ENCODE peak calls at places on chromosomes 7 and 10, in six cellular contexts. One of them, this sample, is unnamed.
A peak's percentile ranks its signal among the peaks of the same experiment; 100 is the strongest.

GRCh38 chr7:38013246-38013645 is 92.8 kb downstream of the EPDR1 start:
- DNase-seq in GM23338: no peak
- DNase-seq in PC-3: no peak
- DNase-seq in hepatocyte: no peak
- DNase-seq in GM23248: no peak
- DNase-seq in neural progenitor cell: no peak
- DNase-seq in this sample: no peak

GRCh38 chr7:139328375-139328774 is 12.8 kb upstream of the FMC1 start:
- DNase-seq in PC-3: peak; percentile 78
- DNase-seq in GM23248: peak; percentile 91
- DNase-seq in hepatocyte: no peak
- DNase-seq in GM23338: no peak
- DNase-seq in neural progenitor cell: no peak
- DNase-seq in this sample: no peak

GRCh38 chr7:36393826-36394225 is 4.2 kb downstream of the ANLN start:
- DNase-seq in GM23248: no peak
- DNase-seq in GM23338: peak; percentile 8
- DNase-seq in hepatocyte: no peak
- DNase-seq in PC-3: no peak
- DNase-seq in neural progenitor cell: no peak
- DNase-seq in this sample: peak; percentile 15

GRCh38 chr10:132632091-132632561 is 94.5 kb downstream of the INPP5A start:
- DNase-seq in PC-3: no peak
- DNase-seq in GM23338: no peak
- DNase-seq in neural progenitor cell: no peak
- DNase-seq in hepatocyte: no peak
- DNase-seq in GM23248: no peak
- DNase-seq in this sample: no peak

GRCh38 chr10:119406888-119407777 is 135.4 kb downstream of the RGS10 start:
- DNase-seq in neural progenitor cell: no peak
- DNase-seq in GM23338: no peak
- DNase-seq in PC-3: no peak
- DNase-seq in GM23248: no peak
- DNase-seq in hepatocyte: no peak
- DNase-seq in this sample: peak; percentile 46

GRCh38 chr7:155257482-155258232 is 40.0 kb upstream of the INSIG1 start:
- DNase-seq in hepatocyte: no peak
- DNase-seq in PC-3: peak; percentile 38
- DNase-seq in GM23248: peak; percentile 89
- DNase-seq in GM23338: no peak
- DNase-seq in neural progenitor cell: no peak
- DNase-seq in this sample: no peak

GRCh38 chr7:121138262-121138933 is 149.9 kb downstream of the CPED1 start:
- DNase-seq in hepatocyte: no peak
- DNase-seq in neural progenitor cell: no peak
- DNase-seq in PC-3: no peak
- DNase-seq in GM23248: no peak
- DNase-seq in GM23338: peak; percentile 11
- DNase-seq in this sample: peak; percentile 76

GRCh38 chr10:74875966-74876365 is 49.6 kb downstream of the KAT6B start:
- DNase-seq in GM23248: no peak
- DNase-seq in hepatocyte: no peak
- DNase-seq in PC-3: peak; percentile 99
- DNase-seq in GM23338: no peak
- DNase-seq in neural progenitor cell: no peak
- DNase-seq in this sample: no peak

GRCh38 chr10:4434536-4435071 is 391.4 kb upstream of the AKR1E2 start:
- DNase-seq in PC-3: no peak
- DNase-seq in GM23338: no peak
- DNase-seq in hepatocyte: no peak
- DNase-seq in GM23248: no peak
- DNase-seq in neural progenitor cell: no peak
- DNase-seq in this sample: no peak

GRCh38 chr10:15748137-15748536 is 28.4 kb upstream of the ITGA8 start:
- DNase-seq in PC-3: no peak
- DNase-seq in GM23338: no peak
- DNase-seq in GM23248: no peak
- DNase-seq in neural progenitor cell: no peak
- DNase-seq in hepatocyte: no peak
- DNase-seq in this sample: no peak

GRCh38 chr7:69817096-69817495 is 218.8 kb downstream of the AUTS2 start:
- DNase-seq in PC-3: no peak
- DNase-seq in GM23338: no peak
- DNase-seq in hepatocyte: no peak
- DNase-seq in neural progenitor cell: no peak
- DNase-seq in GM23248: peak; percentile 66
- DNase-seq in this sample: no peak

GRCh38 chr7:128234475-128234874 is 6.6 kb upstream of the LEP start:
- DNase-seq in GM23338: no peak
- DNase-seq in neural progenitor cell: no peak
- DNase-seq in PC-3: no peak
- DNase-seq in hepatocyte: no peak
- DNase-seq in GM23248: no peak
- DNase-seq in this sample: no peak

DNA sequence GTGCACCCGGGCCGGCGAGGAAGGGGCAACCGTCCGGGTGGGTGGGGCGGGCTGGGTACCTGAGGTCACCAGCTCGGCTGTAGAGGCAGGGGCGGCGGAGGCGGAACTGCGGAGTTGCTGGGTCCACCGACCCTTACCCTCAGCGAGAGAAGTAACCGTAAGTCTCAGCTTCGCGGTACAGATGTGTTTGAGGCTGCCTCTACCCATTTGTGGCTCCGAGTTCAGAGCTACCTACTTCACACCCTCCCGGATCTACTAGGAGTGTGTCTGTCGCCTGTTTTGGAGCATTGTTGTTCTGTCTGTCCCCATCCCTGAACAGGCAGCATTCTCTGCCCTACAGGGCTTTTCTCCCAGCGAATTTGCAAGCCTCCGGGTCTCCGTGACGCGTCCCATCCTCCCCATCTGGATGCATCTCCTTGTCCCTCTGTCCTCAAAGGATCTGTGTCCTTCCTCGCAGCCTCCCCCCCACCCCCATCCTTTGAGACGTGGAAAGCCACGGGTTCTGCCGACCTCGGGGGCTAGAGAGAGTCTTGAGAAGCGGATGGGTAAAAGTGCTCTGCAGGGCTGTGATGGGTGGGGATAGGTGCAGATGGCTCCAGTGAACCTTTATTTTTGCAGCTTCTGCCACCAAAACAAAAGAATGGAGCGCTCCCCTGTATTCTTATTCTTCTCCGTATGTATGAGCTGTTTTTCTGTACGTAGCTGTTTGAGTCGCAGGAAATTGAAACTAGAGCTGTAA is 758 bp downstream of the ANKIB1 start:
- DNase-seq in GM23338: peak; percentile 77
- DNase-seq in GM23248: peak; percentile 61
- DNase-seq in neural progenitor cell: peak; percentile 1
- DNase-seq in PC-3: peak; percentile 19
- DNase-seq in hepatocyte: peak; percentile 31
- DNase-seq in this sample: peak; percentile 44
- TF ChIP-seq EZH2phosphoT487 in GM23338: no peak
- TF ChIP-seq EZH2phosphoT487 in GM23248: no peak
- TF ChIP-seq EZH2phosphoT487 in neural progenitor cell: no peak
- TF ChIP-seq EZH2phosphoT487 in PC-3: no peak
- TF ChIP-seq EZH2phosphoT487 in hepatocyte: no peak
- TF ChIP-seq EZH2phosphoT487 in this sample: no peak

DNA sequence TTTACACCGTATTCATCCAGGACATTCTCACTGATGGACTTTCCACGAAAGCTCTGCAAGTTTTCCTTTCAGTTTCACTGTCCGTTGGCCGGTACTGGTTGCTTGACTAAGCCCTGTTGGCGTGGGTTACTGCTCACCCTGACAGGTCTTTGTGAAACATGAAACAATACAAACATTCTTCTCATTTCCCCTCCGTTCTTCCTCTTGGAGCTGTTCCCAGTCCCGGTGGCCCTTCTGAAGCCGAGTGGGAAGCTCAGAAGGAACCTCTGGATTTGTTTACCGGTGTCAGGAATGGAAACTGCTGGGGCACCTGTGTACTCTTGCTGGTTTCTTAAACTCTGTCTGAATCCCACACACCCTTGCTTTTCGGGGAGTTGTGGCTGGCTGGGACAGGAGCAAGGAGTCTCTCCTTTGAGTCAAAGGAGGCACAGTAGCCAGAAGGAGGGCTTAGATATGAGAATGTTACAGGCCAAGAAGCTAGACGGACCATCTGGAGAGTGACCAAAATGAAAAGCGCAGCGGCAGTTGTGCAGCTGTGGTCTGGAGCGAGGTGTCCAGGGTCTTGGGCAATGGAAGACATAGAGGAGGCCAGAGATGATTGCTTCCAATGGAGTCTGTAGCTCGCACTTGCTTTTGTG is 45.7 kb downstream of the LYZL2 start:
- DNase-seq in GM23338: no peak
- DNase-seq in neural progenitor cell: no peak
- DNase-seq in GM23248: peak; percentile 80
- DNase-seq in hepatocyte: peak; percentile 63
- DNase-seq in PC-3: peak; percentile 90
- DNase-seq in this sample: peak; percentile 39
- H3K4me3 ChIP-seq in GM23338: no peak overlapping the region
- H3K4me3 ChIP-seq in neural progenitor cell: no peak overlapping the region
- H3K4me3 ChIP-seq in GM23248: peak overlapping the region; percentile 76
- H3K4me3 ChIP-seq in hepatocyte: no peak overlapping the region
- H3K4me3 ChIP-seq in PC-3: peak overlapping the region; percentile 69
- H3K4me3 ChIP-seq in this sample: peak overlapping the region; percentile 60

GRCh38 chr10:45241865-45242518 is 73.4 kb downstream of the OR13A1 start:
- DNase-seq in neural progenitor cell: no peak
- DNase-seq in PC-3: no peak
- DNase-seq in GM23248: no peak
- DNase-seq in GM23338: peak; percentile 36
- DNase-seq in hepatocyte: no peak
- DNase-seq in this sample: peak; percentile 8
- TF ChIP-seq EZH2phosphoT487 in neural progenitor cell: no peak
- TF ChIP-seq EZH2phosphoT487 in PC-3: no peak
- TF ChIP-seq EZH2phosphoT487 in GM23248: no peak
- TF ChIP-seq EZH2phosphoT487 in GM23338: no peak
- TF ChIP-seq EZH2phosphoT487 in hepatocyte: no peak
- TF ChIP-seq EZH2phosphoT487 in this sample: no peak

GRCh38 chr10:117165557-117166419 is 27.7 kb upstream of the VAX1 start:
- DNase-seq in hepatocyte: peak; percentile 78
- DNase-seq in GM23338: peak; percentile 90
- DNase-seq in neural progenitor cell: peak; percentile 92
- DNase-seq in PC-3: peak; percentile 63
- DNase-seq in GM23248: peak; percentile 77
- DNase-seq in this sample: no peak
- H3K4me3 ChIP-seq in hepatocyte: no peak overlapping the region
- H3K4me3 ChIP-seq in GM23338: peak overlapping the region; percentile 39
- H3K4me3 ChIP-seq in neural progenitor cell: peak overlapping the region; percentile 28
- H3K4me3 ChIP-seq in PC-3: peak overlapping the region; percentile 53
- H3K4me3 ChIP-seq in GM23248: peak overlapping the region; percentile 48
- H3K4me3 ChIP-seq in this sample: no peak overlapping the region

DNA sequence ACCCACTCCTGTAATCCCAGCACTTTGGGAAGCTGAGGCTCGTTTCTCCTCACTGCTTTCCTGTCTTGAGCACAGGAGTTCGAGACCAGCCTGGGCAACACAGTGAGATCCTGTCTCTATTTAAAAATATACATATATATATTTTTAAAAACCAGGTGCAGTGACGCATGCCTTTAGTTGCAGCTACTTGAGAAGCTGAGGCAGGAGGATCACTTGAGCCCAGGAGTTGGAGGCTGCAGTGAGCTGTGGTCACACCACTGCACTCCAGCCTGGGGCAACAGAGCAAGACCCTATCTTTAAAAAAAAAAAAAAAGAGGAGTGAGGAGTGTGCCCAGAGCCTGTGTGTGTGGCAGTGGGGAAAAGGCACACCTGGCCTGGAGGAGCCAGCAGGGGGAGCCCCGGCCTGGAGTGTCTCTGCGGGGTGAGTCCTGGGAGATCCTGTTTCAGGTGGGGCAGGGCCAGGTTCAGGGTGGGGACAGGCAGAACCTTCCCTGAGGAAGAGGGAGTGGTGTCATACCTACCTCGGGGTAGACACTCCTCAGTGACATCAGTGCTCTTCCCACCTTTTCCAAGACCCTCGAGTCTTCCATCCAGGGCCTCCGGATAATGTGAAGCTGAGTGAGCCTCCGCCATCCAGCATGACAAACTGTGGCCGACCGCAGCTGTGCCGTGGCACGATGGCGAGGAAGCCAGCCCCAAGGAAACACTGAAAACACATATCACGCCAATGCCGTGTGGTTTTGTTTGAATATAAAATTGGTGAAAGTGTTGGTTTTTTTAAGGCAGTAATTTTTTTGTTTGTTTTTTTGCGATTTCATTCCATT is 9.0 kb upstream of the ARPC1B start:
- DNase-seq in GM23338: peak; percentile 66
- DNase-seq in PC-3: peak; percentile 49
- DNase-seq in GM23248: peak; percentile 36
- DNase-seq in neural progenitor cell: peak; percentile 40
- DNase-seq in hepatocyte: peak; percentile 48
- DNase-seq in this sample: peak; percentile 55
- TF ChIP-seq EZH2phosphoT487 in GM23338: no peak
- TF ChIP-seq EZH2phosphoT487 in PC-3: no peak
- TF ChIP-seq EZH2phosphoT487 in GM23248: no peak
- TF ChIP-seq EZH2phosphoT487 in neural progenitor cell: no peak
- TF ChIP-seq EZH2phosphoT487 in hepatocyte: no peak
- TF ChIP-seq EZH2phosphoT487 in this sample: no peak